ENCODE peak calls at places on chromosomes 16 and 17, in four cellular contexts. Q, K, T and V are unnamed samples.

GRCh38 chr16:9296273-9296593 is 204.8 kb downstream of the HAPSTR1 start:
- DNase-seq in Q (no peak), K (no peak), T (no peak), V (no peak)

GRCh38 chr17:4947411-4948165 is 742 bp downstream of the PFN1 start:
- DNase-seq in Q (peak; percentile 36), K (no peak), T (no peak), V (no peak)

GRCh38 chr17:36608794-36609497 is 7.6 kb downstream of the MRM1 start:
- DNase-seq in Q (peak; percentile 49), K (no peak), T (peak; percentile 31), V (no peak)

GRCh38 chr17:16936536-16937310 is 35.2 kb downstream of the TNFRSF13B start:
- DNase-seq in Q (no peak), K (no peak), T (no peak), V (no peak)

GRCh38 chr16:86508028-86508946 is 2.0 kb upstream of the FOXF1 start:
- DNase-seq in Q (no peak), K (no peak), T (no peak), V (no peak)

GRCh38 chr16:11167581-11167980 is 88.4 kb downstream of the SOCS1 start:
- DNase-seq in Q (no peak), K (no peak), T (no peak), V (no peak)

GRCh38 chr17:48149174-48150106 is 41.9 kb downstream of the SNX11 start:
- DNase-seq in Q (no peak), K (no peak), T (no peak), V (peak; percentile 37)

GRCh38 chr17:83195330-83196087 is 116.1 kb downstream of the METRNL start:
- DNase-seq in Q (no peak), K (no peak), T (no peak), V (no peak)

GRCh38 chr17:32970281-32970680 is 21.4 kb upstream of the SPACA3 start:
- DNase-seq in Q (no peak), K (peak; percentile 39), T (no peak), V (no peak)

GRCh38 chr16:11334831-11335404 is 10.3 kb upstream of the RMI2 start:
- DNase-seq in Q (no peak), K (no peak), T (no peak), V (no peak)

GRCh38 chr17:2634361-2634960 is 41.0 kb downstream of the PAFAH1B1 start:
- DNase-seq in Q (no peak), K (no peak), T (peak; percentile 93), V (no peak)

GRCh38 chr16:50797456-50797855 is 55.6 kb downstream of the CYLD start:
- DNase-seq in Q (no peak), K (no peak), T (no peak), V (no peak)

GRCh38 chr17:82959990-82960418 is 119.4 kb upstream of the METRNL start:
- DNase-seq in Q (no peak), K (no peak), T (no peak), V (no peak)

GRCh38 chr16:53435066-53435688 is 906 bp downstream of the RBL2 start:
- DNase-seq in Q (peak; percentile 93), K (peak; percentile 73), T (peak; percentile 81), V (no peak)

GRCh38 chr16:23974223-23974622 is 138.4 kb downstream of the PRKCB start:
- DNase-seq in Q (no peak), K (no peak), T (no peak), V (no peak)

GRCh38 chr17:82832881-82833475 is 6.8 kb downstream of the ZNF750 start:
- DNase-seq in Q (no peak), K (no peak), T (no peak), V (no peak)

GRCh38 chr17:57356153-57356721 is 99.9 kb downstream of the MSI2 start:
- DNase-seq in Q (peak; percentile 3), K (no peak), T (no peak), V (no peak)

GRCh38 chr16:70573451-70574121 is 50.0 kb downstream of the SF3B3 start:
- DNase-seq in Q (peak; percentile 99), K (no peak), T (no peak), V (no peak)

GRCh38 chr17:38619451-38619795 is 13.7 kb upstream of the SRCIN1 start:
- DNase-seq in Q (no peak), K (no peak), T (no peak), V (no peak)

GRCh38 chr16:55543470-55543869 is 23.0 kb upstream of the CAPNS2 start:
- DNase-seq in Q (peak; percentile 47), K (no peak), T (no peak), V (no peak)

GRCh38 chr17:81034168-81034777 is 678 bp upstream of the BAIAP2 start:
- DNase-seq in Q (no peak), K (no peak), T (no peak), V (no peak)

GRCh38 chr17:44117351-44117750 is 6.1 kb downstream of the HDAC5 start:
- DNase-seq in Q (no peak), K (no peak), T (no peak), V (no peak)

GRCh38 chr16:85679870-85680269 is 8.9 kb downstream of the GINS2 start:
- DNase-seq in Q (no peak), K (no peak), T (no peak), V (no peak)

GRCh38 chr17:67850991-67851631 is 25.8 kb downstream of the BPTF start:
- DNase-seq in Q (no peak), K (no peak), T (no peak), V (no peak)

GRCh38 chr17:71412803-71413202 is 708.0 kb upstream of the SOX9 start:
- DNase-seq in Q (no peak), K (no peak), T (peak; percentile 93), V (no peak)

GRCh38 chr17:43011728-43012472 is 5.3 kb downstream of the IFI35 start:
- DNase-seq in Q (no peak), K (no peak), T (no peak), V (no peak)

GRCh38 chr16:89033796-89034572 is 57.0 kb upstream of the CBFA2T3 start:
- DNase-seq in Q (no peak), K (no peak), T (no peak), V (no peak)

GRCh38 chr17:78202666-78203065 is 11.4 kb upstream of the BIRC5 start:
- DNase-seq in Q (no peak), K (no peak), T (no peak), V (no peak)

GRCh38 chr17:18990331-18990730 is 14.2 kb downstream of the FAM83G start:
- DNase-seq in Q (no peak), K (no peak), T (no peak), V (no peak)

GRCh38 chr16:56354016-56354415 is 71.3 kb downstream of the AMFR start:
- DNase-seq in Q (no peak), K (no peak), T (no peak), V (no peak)

GRCh38 chr16:50547340-50547865 is 793 bp upstream of the NKD1 start:
- DNase-seq in Q (no peak), K (peak; percentile 5), T (peak; percentile 26), V (no peak)

GRCh38 chr17:5364156-5364555 is 55.3 kb downstream of the NUP88 start:
- DNase-seq in Q (no peak), K (no peak), T (no peak), V (no peak)

GRCh38 chr17:81481011-81481799 is 31.4 kb downstream of the ACTG1 start:
- DNase-seq in Q (peak; percentile 64), K (no peak), T (no peak), V (no peak)

GRCh38 chr16:13921328-13921727 is 1.4 kb downstream of the ERCC4 start:
- DNase-seq in Q (no peak), K (no peak), T (no peak), V (no peak)

GRCh38 chr16:81967358-81967757 is 43.9 kb downstream of the SDR42E1 start:
- DNase-seq in Q (no peak), K (no peak), T (no peak), V (no peak)

DNA sequence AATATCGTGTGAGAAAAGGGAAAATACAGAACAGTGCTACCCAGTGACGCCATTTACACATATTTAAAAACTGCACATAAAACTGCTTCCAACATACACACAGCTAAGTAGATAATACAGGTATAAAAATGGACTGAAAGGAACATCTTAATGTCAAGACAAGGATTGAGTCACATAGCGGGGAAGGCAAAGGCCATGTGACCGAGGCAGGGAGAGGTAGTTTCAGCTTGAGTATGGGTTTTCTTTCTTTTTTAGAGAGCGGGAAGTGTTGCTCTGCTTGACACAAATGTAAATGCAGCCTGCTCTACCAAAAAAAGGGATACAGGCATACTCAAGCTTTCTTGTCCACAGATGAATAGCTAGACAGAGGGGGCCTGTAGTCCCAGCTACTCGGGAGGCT is 46.5 kb downstream of the SDR42E1 start:
- DNase-seq in Q (no peak), K (no peak), T (no peak), V (no peak)
- TF ChIP-seq POLR2AphosphoS5 in Q (no peak), K (no peak), T (no peak), V (no peak)

GRCh38 chr17:76075364-76076099 is 951 bp downstream of the GALR2 start:
- DNase-seq in Q (no peak), K (no peak), T (no peak), V (no peak)
- H3K4me3 ChIP-seq in Q (no peak overlapping the region), K (no peak overlapping the region), T (no peak overlapping the region), V (no peak overlapping the region)

GRCh38 chr17:27459433-27459832 is 3.2 kb downstream of the KSR1 start:
- DNase-seq in Q (no peak), K (no peak), T (no peak), V (no peak)

GRCh38 chr17:27458524-27458908 is 2.3 kb downstream of the KSR1 start:
- DNase-seq in Q (no peak), K (no peak), T (no peak), V (no peak)

GRCh38 chr17:27456681-27457404 is 595 bp downstream of the KSR1 start:
- DNase-seq in Q (no peak), K (no peak), T (no peak), V (no peak)

GRCh38 chr17:27457405-27457730 is 1.1 kb downstream of the KSR1 start:
- DNase-seq in Q (peak; percentile 15), K (no peak), T (no peak), V (no peak)

GRCh38 chr17:27457731-27458523 is 1.7 kb downstream of the KSR1 start:
- DNase-seq in Q (peak; percentile 40), K (no peak), T (no peak), V (no peak)
- H3K9ac ChIP-seq in Q (peak overlapping the region; percentile 73), K (peak overlapping the region; percentile 60), T (peak overlapping the region; percentile 58), V (peak overlapping the region; percentile 73)

GRCh38 chr17:28285965-28286364 is 33.0 kb upstream of the TMEM97 start:
- DNase-seq in Q (no peak), K (no peak), T (no peak), V (no peak)

GRCh38 chr17:28293994-28294393 is 25.0 kb upstream of the TMEM97 start:
- DNase-seq in Q (no peak), K (no peak), T (no peak), V (no peak)

GRCh38 chr17:28291780-28292330 is 27.1 kb upstream of the TMEM97 start:
- DNase-seq in Q (no peak), K (no peak), T (no peak), V (no peak)

GRCh38 chr17:28295677-28296578 is 23.1 kb upstream of the TMEM97 start:
- DNase-seq in Q (no peak), K (no peak), T (no peak), V (no peak)

GRCh38 chr17:28290703-28291102 is 28.3 kb upstream of the TMEM97 start:
- DNase-seq in Q (no peak), K (no peak), T (no peak), V (no peak)
- TF ChIP-seq POLR2AphosphoS5 in Q (no peak), K (no peak), T (no peak), V (no peak)